ENCODE peak calls at places on chromosomes 7 and 10, in five cellular contexts. One of them, this sample, is unnamed.
A peak's percentile ranks its signal among the peaks of the same experiment; 100 is the strongest.

GRCh38 chr7:108010377-108010776 is 7.4 kb upstream of the LAMB1 start:
- DNase-seq in RWPE1: no peak
- DNase-seq in tibial artery: no peak
- DNase-seq in omental fat pad: no peak
- DNase-seq in EL: no peak
- DNase-seq in this sample: no peak

GRCh38 chr7:154857728-154858681 is 144.9 kb downstream of the PAXIP1 start:
- DNase-seq in RWPE1: no peak
- DNase-seq in tibial artery: peak; percentile 39
- DNase-seq in omental fat pad: no peak
- DNase-seq in EL: no peak
- DNase-seq in this sample: no peak

GRCh38 chr10:74156919-74157289 is 5.9 kb downstream of the ADK start:
- DNase-seq in RWPE1: no peak
- DNase-seq in tibial artery: no peak
- DNase-seq in omental fat pad: no peak
- DNase-seq in EL: no peak
- DNase-seq in this sample: peak; percentile 46

GRCh38 chr10:73859441-73860049 is 14.8 kb downstream of the CAMK2G start:
- DNase-seq in RWPE1: no peak
- DNase-seq in tibial artery: no peak
- DNase-seq in omental fat pad: no peak
- DNase-seq in EL: no peak
- DNase-seq in this sample: no peak

GRCh38 chr7:69434350-69434749 is 163.9 kb upstream of the AUTS2 start:
- DNase-seq in RWPE1: no peak
- DNase-seq in tibial artery: no peak
- DNase-seq in omental fat pad: no peak
- DNase-seq in EL: no peak
- DNase-seq in this sample: no peak

GRCh38 chr10:14181197-14181936 is 149.4 kb downstream of the FRMD4A start:
- DNase-seq in RWPE1: no peak
- DNase-seq in tibial artery: no peak
- DNase-seq in omental fat pad: no peak
- DNase-seq in EL: no peak
- DNase-seq in this sample: no peak

GRCh38 chr10:21860718-21861117 is 142.8 kb downstream of the DNAJC1 start:
- DNase-seq in RWPE1: no peak
- DNase-seq in tibial artery: no peak
- DNase-seq in omental fat pad: no peak
- DNase-seq in EL: peak; percentile 1
- DNase-seq in this sample: no peak

GRCh38 chr10:77981281-77981680 is 48.0 kb downstream of the POLR3A start:
- DNase-seq in RWPE1: no peak
- DNase-seq in tibial artery: peak; percentile 57
- DNase-seq in omental fat pad: no peak
- DNase-seq in EL: no peak
- DNase-seq in this sample: no peak

GRCh38 chr7:120691915-120692314 is 166.0 kb downstream of the TSPAN12 start:
- DNase-seq in RWPE1: no peak
- DNase-seq in tibial artery: no peak
- DNase-seq in omental fat pad: no peak
- DNase-seq in EL: no peak
- DNase-seq in this sample: no peak

GRCh38 chr10:108392286-108392685 is 1227.8 kb upstream of the SORCS1 start:
- DNase-seq in RWPE1: peak; percentile 38
- DNase-seq in tibial artery: no peak
- DNase-seq in omental fat pad: no peak
- DNase-seq in EL: peak; percentile 61
- DNase-seq in this sample: no peak

GRCh38 chr7:41967156-41967555 is 264.3 kb upstream of the INHBA start:
- DNase-seq in RWPE1: peak; percentile 61
- DNase-seq in tibial artery: no peak
- DNase-seq in omental fat pad: no peak
- DNase-seq in EL: peak; percentile 65
- DNase-seq in this sample: no peak

GRCh38 chr10:4257939-4258465 is 473.0 kb upstream of the KLF6 start:
- DNase-seq in RWPE1: no peak
- DNase-seq in tibial artery: no peak
- DNase-seq in omental fat pad: no peak
- DNase-seq in EL: no peak
- DNase-seq in this sample: no peak

GRCh38 chr10:5873515-5873995 is 16.1 kb downstream of the ANKRD16 start:
- DNase-seq in RWPE1: peak; percentile 78
- DNase-seq in tibial artery: peak; percentile 74
- DNase-seq in omental fat pad: no peak
- DNase-seq in EL: peak; percentile 75
- DNase-seq in this sample: peak; percentile 79

GRCh38 chr10:102004376-102004775 is 51.6 kb downstream of the ARMH3 start:
- DNase-seq in RWPE1: peak; percentile 26
- DNase-seq in tibial artery: no peak
- DNase-seq in omental fat pad: no peak
- DNase-seq in EL: peak; percentile 3
- DNase-seq in this sample: no peak

GRCh38 chr7:128940494-128941322 is 3.0 kb downstream of the IRF5 start:
- DNase-seq in RWPE1: no peak
- DNase-seq in tibial artery: no peak
- DNase-seq in omental fat pad: no peak
- DNase-seq in EL: no peak
- DNase-seq in this sample: no peak

GRCh38 chr10:99976886-99977391 is 32.8 kb downstream of the DNMBP start:
- DNase-seq in RWPE1: peak; percentile 97
- DNase-seq in tibial artery: no peak
- DNase-seq in omental fat pad: no peak
- DNase-seq in EL: peak; percentile 97
- DNase-seq in this sample: no peak

GRCh38 chr10:97109562-97109961 is 76.2 kb downstream of the SLIT1 start:
- DNase-seq in RWPE1: no peak
- DNase-seq in tibial artery: no peak
- DNase-seq in omental fat pad: no peak
- DNase-seq in EL: no peak
- DNase-seq in this sample: no peak

GRCh38 chr10:8577681-8578080 is 523.2 kb downstream of the GATA3 start:
- DNase-seq in RWPE1: no peak
- DNase-seq in tibial artery: no peak
- DNase-seq in omental fat pad: no peak
- DNase-seq in EL: no peak
- DNase-seq in this sample: no peak